ENCODE peak calls at places on chromosomes 12 and 14, in four cellular contexts. O is IMR-90, K is neuronal stem cell, G is mesendoderm. U is an unnamed sample. For H3K4me1, the result is how much of the 10 kb centered on the place peaks cover.

GRCh38 chr14:51023964-51024363 is 70.9 kb downstream of the TRIM9 start:
- DNase-seq in O (no peak), K (no peak), G (no peak), U (no peak)

GRCh38 chr12:130764475-130765185 is 48.5 kb upstream of the RIMBP2 start:
- DNase-seq in O (peak), K (no peak), G (peak), U (peak)

GRCh38 chr14:79196216-79196615 is 1015.1 kb downstream of the DIO2 start:
- DNase-seq in O (no peak), K (no peak), G (no peak), U (no peak)

GRCh38 chr12:28175098-28175589 is 15.1 kb upstream of the CCDC91 start:
- DNase-seq in O (no peak), K (no peak), G (no peak), U (no peak)

GRCh38 chr12:113929312-113929989 is 36.7 kb downstream of the RBM19 start:
- DNase-seq in O (no peak), K (no peak), G (no peak), U (no peak)

GRCh38 chr12:132661972-132662371 is 25.2 kb downstream of the POLE start:
- DNase-seq in O (no peak), K (no peak), G (no peak), U (no peak)

GRCh38 chr14:72852194-72852593 is 41.7 kb downstream of the DPF3 start:
- DNase-seq in O (no peak), K (no peak), G (no peak), U (no peak)

GRCh38 chr12:12723681-12724420 is 6.7 kb downstream of the CDKN1B start:
- DNase-seq in O (peak), K (peak), G (no peak), U (peak)

GRCh38 chr12:77053259-77053658 is 12.1 kb downstream of the E2F7 start:
- DNase-seq in O (no peak), K (no peak), G (no peak), U (no peak)

GRCh38 chr12:118884226-118884625 is 97.1 kb upstream of the SRRM4 start:
- DNase-seq in O (no peak), K (no peak), G (peak), U (no peak)

GRCh38 chr12:12141000-12141399 is 70.3 kb downstream of the BCL2L14 start:
- DNase-seq in O (no peak), K (no peak), G (no peak), U (no peak)

GRCh38 chr12:26636710-26637328 is 196.2 kb downstream of the ITPR2 start:
- DNase-seq in O (peak), K (no peak), G (peak), U (no peak)

GRCh38 chr12:123387508-123388217 is 3.7 kb downstream of the KMT5A start:
- DNase-seq in O (no peak), K (no peak), G (peak), U (no peak)

GRCh38 chr14:86532219-86532618 is 1002.3 kb downstream of the FLRT2 start:
- DNase-seq in O (peak), K (no peak), G (no peak), U (no peak)

GRCh38 chr12:26268841-26269553 is 73.6 kb downstream of the SSPN start:
- DNase-seq in O (peak), K (no peak), G (no peak), U (no peak)

GRCh38 chr12:92503977-92504966 is 198.5 kb upstream of the PLEKHG7 start:
- DNase-seq in O (no peak), K (no peak), G (no peak), U (no peak)

GRCh38 chr14:26290007-26290530 is 307.8 kb downstream of the NOVA1 start:
- DNase-seq in O (peak), K (no peak), G (no peak), U (no peak)

GRCh38 chr14:77044776-77045569 is 16.5 kb upstream of the IRF2BPL start:
- DNase-seq in O (no peak), K (no peak), G (peak), U (peak)

GRCh38 chr12:104136577-104136976 is 1.4 kb downstream of the NFYB start:
- DNase-seq in O (peak), K (no peak), G (no peak), U (no peak)

GRCh38 chr12:67377541-67377940 is 108.4 kb downstream of the CAND1 start:
- DNase-seq in O (no peak), K (no peak), G (no peak), U (peak)

GRCh38 chr14:22699801-22700564 is 55.8 kb upstream of the OR6J1 start:
- DNase-seq in O (no peak), K (no peak), G (peak), U (peak)

GRCh38 chr14:33364536-33364935 is 425.9 kb downstream of the NPAS3 start:
- DNase-seq in O (no peak), K (peak), G (peak), U (no peak)

GRCh38 chr14:63454863-63455622 is 88.1 kb downstream of the PPP2R5E start:
- DNase-seq in O (peak), K (no peak), G (no peak), U (no peak)

DNA sequence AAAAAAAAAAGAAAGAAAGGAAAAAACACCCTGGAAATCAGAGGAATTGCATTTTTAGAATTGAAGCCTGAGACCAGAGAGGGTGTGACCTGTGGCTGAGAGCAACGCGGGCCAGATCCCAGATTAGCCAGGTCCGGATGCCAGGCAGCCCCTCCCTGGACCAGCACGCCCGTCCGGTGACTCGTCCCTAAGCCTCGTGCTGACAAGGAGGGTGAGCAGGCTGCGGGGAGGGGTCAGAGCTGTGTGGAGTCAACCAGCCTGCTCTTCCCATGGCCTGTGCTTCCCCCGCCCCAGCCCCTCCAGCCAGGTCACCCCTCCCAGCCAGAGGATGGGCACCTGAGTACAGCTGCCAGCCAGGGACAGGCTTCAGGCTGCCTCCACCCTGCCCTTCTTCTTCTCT is 4.2 kb upstream of the KLC1 start:
- DNase-seq in O (peak), K (no peak), G (peak), U (peak)
- H3K4me1 ChIP-seq in O (under half), K (under half), G (under half), U (under half)

GRCh38 chr12:109308534-109309440 is at the start of gene FOXN4:
- DNase-seq in O (no peak), K (no peak), G (peak), U (no peak)

GRCh38 chr12:109307051-109307450 is 2.0 kb downstream of the FOXN4 start:
- DNase-seq in O (no peak), K (no peak), G (peak), U (no peak)

GRCh38 chr12:109309441-109310246 is 560 bp upstream of the FOXN4 start:
- DNase-seq in O (no peak), K (no peak), G (peak), U (no peak)

GRCh38 chr12:109305547-109305946 is 3.5 kb downstream of the FOXN4 start:
- DNase-seq in O (no peak), K (no peak), G (no peak), U (no peak)

GRCh38 chr12:109310247-109311125 is 1.4 kb upstream of the FOXN4 start:
- DNase-seq in O (no peak), K (no peak), G (no peak), U (no peak)
- H4K8ac ChIP-seq in O (no peak), K (no peak), G (no peak), U (no peak)

GRCh38 chr14:89444536-89445125 is 27.6 kb upstream of the FOXN3 start:
- DNase-seq in O (peak), K (no peak), G (no peak), U (no peak)

GRCh38 chr14:89443002-89443660 is 26.1 kb upstream of the FOXN3 start:
- DNase-seq in O (peak), K (no peak), G (peak), U (no peak)

GRCh38 chr14:89444044-89444443 is 27.0 kb upstream of the FOXN3 start:
- DNase-seq in O (no peak), K (no peak), G (no peak), U (no peak)

GRCh38 chr14:89440997-89441909 is 24.2 kb upstream of the FOXN3 start:
- DNase-seq in O (no peak), K (no peak), G (peak), U (no peak)

DNA sequence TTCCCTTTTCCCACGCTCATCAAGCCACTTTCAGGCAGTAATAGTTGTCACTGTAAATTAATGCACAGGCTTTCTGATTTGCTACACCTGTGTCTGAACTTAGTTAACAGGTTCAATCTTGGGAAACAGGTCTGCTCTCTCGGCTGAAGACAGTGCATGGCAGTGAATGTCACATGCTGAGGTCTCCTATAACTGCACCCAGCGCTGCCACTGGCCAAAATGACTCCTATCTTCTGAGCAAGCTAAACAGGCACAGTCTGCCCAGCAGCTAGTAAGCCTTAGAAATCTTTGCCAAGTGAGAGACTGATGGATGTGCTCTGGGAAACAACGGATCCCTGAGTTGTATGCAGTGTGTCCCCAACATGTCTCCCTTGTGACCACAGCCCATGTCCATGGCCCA is 25.2 kb upstream of the FOXN3 start:
- DNase-seq in O (no peak), K (no peak), G (no peak), U (no peak)
- H2AK5ac ChIP-seq in O (peak), K (no peak), G (peak), U (peak)

GRCh38 chr12:5498081-5498480 is 66.2 kb downstream of the NTF3 start:
- DNase-seq in O (peak), K (no peak), G (no peak), U (no peak)

GRCh38 chr12:5498806-5499205 is 66.9 kb downstream of the NTF3 start:
- DNase-seq in O (no peak), K (no peak), G (no peak), U (no peak)

GRCh38 chr12:5500326-5500659 is 68.4 kb downstream of the NTF3 start:
- DNase-seq in O (no peak), K (no peak), G (no peak), U (no peak)

GRCh38 chr12:5497329-5498058 is 65.6 kb downstream of the NTF3 start:
- DNase-seq in O (peak), K (no peak), G (no peak), U (no peak)

DNA sequence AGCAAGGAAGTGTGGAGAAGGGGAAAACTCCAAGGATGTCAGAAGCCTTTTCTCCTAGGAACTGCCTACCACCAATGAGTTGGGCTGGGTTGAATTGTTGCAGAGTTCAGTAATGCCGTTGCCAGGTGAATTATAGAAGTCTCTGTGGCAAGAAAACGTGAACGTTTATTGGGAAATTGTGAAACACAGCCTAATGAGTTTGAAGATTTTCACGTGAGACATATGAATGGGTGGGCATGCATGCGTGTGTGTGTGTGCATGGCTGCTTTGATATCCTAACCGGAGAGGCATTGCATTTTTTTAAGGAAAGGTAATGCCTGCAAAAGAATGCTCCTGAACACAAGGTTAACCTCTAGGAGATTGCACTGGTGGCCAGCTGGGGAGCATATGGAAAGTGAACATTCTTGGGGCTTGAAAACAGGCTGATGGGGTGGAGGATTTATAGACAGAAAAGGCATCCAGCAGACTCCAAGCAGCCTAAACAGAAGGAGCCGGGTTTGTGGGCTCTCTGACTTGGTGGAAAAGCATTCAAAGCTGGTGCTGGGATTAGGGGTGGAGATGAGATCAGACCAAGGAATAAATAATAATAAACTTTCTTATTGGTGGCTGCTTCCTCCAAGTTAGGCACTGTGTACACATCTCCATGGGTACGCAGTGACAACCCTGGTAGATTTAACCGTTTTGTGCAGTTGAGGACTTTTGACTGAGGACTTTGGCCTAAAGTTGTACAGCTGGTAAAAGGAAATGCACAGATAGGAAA is 67.8 kb downstream of the NTF3 start:
- DNase-seq in O (peak), K (no peak), G (no peak), U (no peak)
- H3K4me1 ChIP-seq in O (under half), K (under half), G (under half), U (under half)

U was measured in trophoblast cell.